ENCODE peak calls at places on chromosomes 16 and 17, in eight cellular contexts. K, W, H, I, Z, P, E and U are unnamed samples.
A peak's percentile ranks its signal among the peaks of the same experiment; 100 is the strongest.

GRCh38 chr17:67983289-67983688 is 13.0 kb downstream of the C17orf58 start:
- DNase-seq in K (no peak), W (no peak), H (no peak), I (no peak), Z (no peak), P (no peak), E (no peak), U (no peak)

GRCh38 chr16:22181426-22181825 is 19.1 kb downstream of the SDR42E2 start:
- DNase-seq in K (no peak), W (no peak), H (no peak), I (no peak), Z (no peak), P (no peak), E (no peak), U (no peak)

GRCh38 chr17:49180303-49180702 is 30.1 kb downstream of the GNGT2 start:
- DNase-seq in K (peak; percentile 53), W (peak; percentile 50), H (peak; percentile 73), I (peak; percentile 74), Z (peak; percentile 64), P (peak; percentile 72), E (peak; percentile 72), U (peak; percentile 54)

GRCh38 chr17:72205357-72205756 is 84.5 kb downstream of the SOX9 start:
- DNase-seq in K (no peak), W (no peak), H (no peak), I (no peak), Z (no peak), P (no peak), E (no peak), U (no peak)

GRCh38 chr17:27280527-27280926 is 13.4 kb upstream of the WSB1 start:
- DNase-seq in K (no peak), W (no peak), H (no peak), I (no peak), Z (no peak), P (no peak), E (no peak), U (no peak)

GRCh38 chr16:85425061-85425662 is 188.0 kb upstream of the GSE1 start:
- DNase-seq in K (no peak), W (peak; percentile 11), H (no peak), I (no peak), Z (no peak), P (peak; percentile 13), E (no peak), U (no peak)

GRCh38 chr16:48504216-48504615 is 105.8 kb downstream of the N4BP1 start:
- DNase-seq in K (no peak), W (no peak), H (no peak), I (no peak), Z (no peak), P (no peak), E (no peak), U (no peak)

GRCh38 chr16:354971-355441 is 2.5 kb upstream of the AXIN1 start:
- DNase-seq in K (peak; percentile 27), W (no peak), H (no peak), I (no peak), Z (no peak), P (no peak), E (no peak), U (no peak)

GRCh38 chr16:69865701-69866100 is 85.4 kb upstream of the CLEC18A start:
- DNase-seq in K (no peak), W (no peak), H (peak; percentile 51), I (peak; percentile 61), Z (peak; percentile 78), P (no peak), E (no peak), U (no peak)

GRCh38 chr17:29061036-29061435 is 18.1 kb downstream of the PIPOX start:
- DNase-seq in K (no peak), W (no peak), H (no peak), I (no peak), Z (no peak), P (no peak), E (no peak), U (no peak)

GRCh38 chr17:61325382-61326073 is 74.1 kb upstream of the TBX2 start:
- DNase-seq in K (no peak), W (no peak), H (no peak), I (peak; percentile 91), Z (no peak), P (no peak), E (no peak), U (peak; percentile 76)

GRCh38 chr16:48194828-48195566 is 39.2 kb upstream of the ABCC12 start:
- DNase-seq in K (peak; percentile 29), W (no peak), H (peak; percentile 35), I (no peak), Z (peak; percentile 61), P (no peak), E (no peak), U (peak; percentile 3)

GRCh38 chr17:58391302-58391984 is 25.9 kb downstream of the RNF43 start:
- DNase-seq in K (peak; percentile 98), W (peak; percentile 19), H (peak; percentile 97), I (no peak), Z (peak; percentile 9), P (no peak), E (no peak), U (peak; percentile 25)

GRCh38 chr16:35559911-35560636 is 2100.7 kb downstream of the TP53TG3F start:
- DNase-seq in K (no peak), W (no peak), H (no peak), I (no peak), Z (no peak), P (no peak), E (no peak), U (no peak)

GRCh38 chr17:75845058-75845711 is 981 bp upstream of the UNC13D start:
- DNase-seq in K (peak; percentile 93), W (peak; percentile 62), H (peak; percentile 93), I (peak; percentile 84), Z (peak; percentile 52), P (peak; percentile 85), E (peak; percentile 94), U (peak; percentile 61)

GRCh38 chr16:1871974-1872635 is at the start of gene MEIOB:
- DNase-seq in K (peak; percentile 57), W (no peak), H (no peak), I (peak; percentile 54), Z (no peak), P (no peak), E (no peak), U (peak; percentile 67)

GRCh38 chr17:31595076-31595475 is 203.6 kb downstream of the RAB11FIP4 start:
- DNase-seq in K (no peak), W (no peak), H (no peak), I (peak; percentile 86), Z (no peak), P (no peak), E (no peak), U (peak; percentile 58)

DNA sequence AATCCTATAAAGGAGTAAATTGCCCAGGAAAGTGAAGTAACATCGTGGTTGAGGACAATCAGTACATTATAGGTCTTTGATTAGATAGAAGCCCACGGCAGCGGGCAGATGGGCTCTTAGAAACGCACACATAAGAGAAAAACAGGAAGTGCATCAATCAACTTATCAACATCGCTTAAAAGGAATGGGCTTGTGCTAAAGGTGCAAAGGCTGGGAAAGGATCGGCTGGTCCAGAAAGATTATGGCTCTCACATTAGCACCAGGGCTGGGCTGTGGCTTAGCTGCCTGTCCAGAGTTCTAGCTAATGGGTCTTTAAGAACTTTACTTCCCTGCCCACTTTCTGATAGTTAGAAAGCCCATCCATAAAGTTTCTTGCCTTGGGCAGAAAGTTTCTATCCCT is 292.0 kb upstream of the TNRC6C start:
- DNase-seq in K (no peak), W (no peak), H (no peak), I (no peak), Z (no peak), P (no peak), E (no peak), U (no peak)
- H3K4me3 ChIP-seq in K (no peak overlapping the region), W (no peak overlapping the region), H (no peak overlapping the region), I (no peak overlapping the region), Z (no peak overlapping the region), P (no peak overlapping the region), E (no peak overlapping the region), U (no peak overlapping the region)

DNA sequence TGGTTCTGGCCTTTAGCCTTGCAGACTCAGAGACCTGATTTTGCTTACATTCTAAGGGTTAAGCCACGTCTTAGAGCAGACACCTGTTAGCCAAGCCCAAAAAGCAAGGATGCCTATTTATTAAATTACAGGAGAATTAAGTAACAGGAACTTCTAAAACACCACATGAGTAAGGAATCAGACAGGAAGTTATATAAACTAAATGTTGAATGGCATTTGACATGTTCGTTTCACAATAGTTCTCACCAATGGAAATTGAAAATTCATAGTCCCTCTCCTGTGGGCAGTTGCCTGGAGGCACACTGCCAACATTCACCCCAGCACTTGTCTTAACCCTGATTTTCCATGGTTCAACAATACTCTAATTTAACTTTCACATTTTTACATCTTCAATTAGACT is 9.0 kb downstream of the KRTAP9-7 start:
- DNase-seq in K (no peak), W (no peak), H (no peak), I (no peak), Z (no peak), P (no peak), E (no peak), U (no peak)
- H3K27me3 ChIP-seq in K (peaks cover 2% of the 10 kb centered on the region), W (no peaks in the 10 kb centered on the region), H (peaks cover 18% of the 10 kb centered on the region), I (no peaks in the 10 kb centered on the region), Z (no peaks in the 10 kb centered on the region), P (peaks cover 3% of the 10 kb centered on the region), E (no peaks in the 10 kb centered on the region), U (no peaks in the 10 kb centered on the region)

DNA sequence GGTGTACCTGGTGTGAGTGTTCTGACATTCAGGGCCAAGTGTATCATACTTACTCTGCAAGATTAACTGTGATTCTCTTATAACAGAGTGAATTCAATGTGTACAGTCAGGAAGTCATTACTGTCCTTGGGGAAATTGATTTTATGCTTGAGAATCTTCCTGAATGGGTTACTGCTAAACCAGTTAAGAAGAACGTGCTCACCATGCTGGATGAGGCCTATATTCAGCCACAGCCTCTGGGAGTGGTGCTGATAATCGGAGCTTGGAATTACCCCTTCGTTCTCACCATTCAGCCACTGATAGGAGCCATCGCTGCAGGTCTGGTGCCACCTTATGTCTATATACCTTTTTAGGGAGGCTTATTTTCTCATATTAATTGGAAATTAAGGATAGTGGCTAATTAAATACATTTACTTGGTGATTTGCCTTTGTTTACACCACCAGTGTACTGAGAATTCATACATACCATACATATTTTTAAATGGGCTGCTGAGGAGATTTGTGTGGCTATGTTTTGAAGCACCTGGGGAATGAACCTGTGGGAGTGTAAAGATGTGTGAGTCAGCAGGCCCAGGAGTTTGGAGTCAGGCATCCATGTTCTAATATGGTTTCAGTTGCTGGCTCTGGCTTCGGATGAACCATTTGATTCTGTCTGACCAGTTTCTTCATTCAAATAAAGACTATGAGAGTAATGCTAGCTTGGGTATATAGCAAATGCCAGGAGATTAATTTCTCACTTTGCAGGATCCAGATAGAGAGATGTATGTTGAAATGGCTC is 3.1 kb downstream of the ALDH3A2 start:
- DNase-seq in K (peak; percentile 67), W (no peak), H (no peak), I (no peak), Z (no peak), P (no peak), E (no peak), U (no peak)
- H3K36me3 ChIP-seq in K (peaks cover 8% of the 10 kb centered on the region), W (no peaks in the 10 kb centered on the region), H (peaks cover 36% of the 10 kb centered on the region), I (peaks cover 3% of the 10 kb centered on the region), Z (no peaks in the 10 kb centered on the region), P (peaks cover 34% of the 10 kb centered on the region), E (peaks cover 32% of the 10 kb centered on the region), U (peaks cover 42% of the 10 kb centered on the region)

GRCh38 chr16:86577314-86577971 is 906 bp upstream of the FOXL1 start:
- DNase-seq in K (no peak), W (no peak), H (no peak), I (peak; percentile 41), Z (peak; percentile 93), P (no peak), E (peak; percentile 74), U (no peak)
- H3K4me3 ChIP-seq in K (no peak overlapping the region), W (no peak overlapping the region), H (no peak overlapping the region), I (peak overlapping the region; percentile 81), Z (peak overlapping the region; percentile 74), P (peak overlapping the region; percentile 60), E (peak overlapping the region; percentile 57), U (no peak overlapping the region)